ENCODE peak calls at places on chromosomes 11 and 22, in nine cellular contexts. G is KG1; Z is activated CD8-positive, alpha-beta T cell treated with anti-CD3 and anti-CD28 coated beads for 36 hours; Q is neuronal stem cell; Y is NAMALWA; T is fibroblast of the conjunctiva; S is frontal cortex; C is lower leg skin; P is naive thymus-derived CD4-positive, alpha-beta T cell. V is an unnamed sample.

GRCh38 chr11:66727282-66727882 is 1.6 kb downstream of the SPTBN2 start:
- DNase-seq in G (no peak), Z (peak; percentile 41), Q (no peak), Y (peak; percentile 55), T (no peak), S (no peak), C (no peak), P (peak; percentile 14), V (peak; percentile 59)

GRCh38 chr11:64352099-64353005 is 6.6 kb upstream of the RPS6KA4 start:
- DNase-seq in G (no peak), Z (no peak), Q (no peak), Y (no peak), T (no peak), S (no peak), C (no peak), P (no peak), V (no peak)

GRCh38 chr11:76124905-76125566 is 81.3 kb downstream of the WNT11 start:
- DNase-seq in G (no peak), Z (no peak), Q (no peak), Y (peak; percentile 20), T (no peak), S (no peak), C (no peak), P (no peak), V (no peak)

GRCh38 chr11:8011981-8012444 is 24.9 kb downstream of the EIF3F start:
- DNase-seq in G (no peak), Z (no peak), Q (no peak), Y (no peak), T (no peak), S (no peak), C (no peak), P (no peak), V (no peak)

GRCh38 chr11:121452609-121453150 is at the start of gene SORL1-AS1:
- DNase-seq in G (no peak), Z (peak; percentile 83), Q (no peak), Y (peak; percentile 62), T (no peak), S (no peak), C (no peak), P (peak; percentile 87), V (no peak)

GRCh38 chr11:125365196-125365931 is 130.7 kb downstream of the FEZ1 start:
- DNase-seq in G (no peak), Z (no peak), Q (no peak), Y (no peak), T (no peak), S (no peak), C (no peak), P (no peak), V (no peak)

GRCh38 chr11:20274031-20274430 is 89.5 kb upstream of the HTATIP2 start:
- DNase-seq in G (no peak), Z (no peak), Q (peak; percentile 75), Y (no peak), T (no peak), S (no peak), C (no peak), P (no peak), V (no peak)

GRCh38 chr22:36948273-36949055 is 35.0 kb downstream of the CSF2RB start:
- DNase-seq in G (no peak), Z (no peak), Q (no peak), Y (no peak), T (no peak), S (no peak), C (no peak), P (no peak), V (no peak)

GRCh38 chr22:45073064-45073463 is 63.3 kb upstream of the PHF21B start:
- DNase-seq in G (no peak), Z (no peak), Q (no peak), Y (no peak), T (no peak), S (no peak), C (no peak), P (no peak), V (no peak)

GRCh38 chr11:4181780-4182721 is 87.5 kb downstream of the RRM1 start:
- DNase-seq in G (peak; percentile 61), Z (peak; percentile 63), Q (peak; percentile 26), Y (peak; percentile 74), T (peak; percentile 45), S (no peak), C (no peak), P (no peak), V (no peak)

GRCh38 chr11:57900315-57900714 is 123.4 kb upstream of the OR9Q1 start:
- DNase-seq in G (no peak), Z (no peak), Q (no peak), Y (no peak), T (no peak), S (no peak), C (no peak), P (no peak), V (no peak)

GRCh38 chr11:109641549-109641948 is 219.6 kb downstream of the C11orf87 start:
- DNase-seq in G (no peak), Z (peak; percentile 7), Q (peak; percentile 48), Y (no peak), T (no peak), S (no peak), C (no peak), P (no peak), V (no peak)

GRCh38 chr22:18042685-18043084 is 18.3 kb upstream of the MICAL3 start:
- DNase-seq in G (no peak), Z (no peak), Q (no peak), Y (no peak), T (no peak), S (no peak), C (no peak), P (no peak), V (no peak)

GRCh38 chr11:121586727-121587126 is 134.0 kb upstream of the SORL1-AS1 start:
- DNase-seq in G (no peak), Z (no peak), Q (no peak), Y (no peak), T (no peak), S (no peak), C (no peak), P (no peak), V (no peak)

GRCh38 chr22:42171946-42172345 is 41.3 kb upstream of the CYP2D6 start:
- DNase-seq in G (no peak), Z (no peak), Q (no peak), Y (no peak), T (no peak), S (no peak), C (no peak), P (no peak), V (no peak)